ENCODE peak calls at places on chromosome 4, in four cellular contexts. Y is left kidney, O is WTC11, H is foreskin fibroblast. P is an unnamed sample.

GRCh38 chr4:85866508-85866907 is 391.6 kb downstream of the ARHGAP24 start:
- DNase-seq in Y (no peak), H (no peak), O (no peak), P (no peak)

GRCh38 chr4:8344387-8344786 is 74.8 kb downstream of the HTRA3 start:
- DNase-seq in Y (no peak), H (no peak), O (no peak), P (no peak)

GRCh38 chr4:148779771-148780170 is 337.6 kb upstream of the NR3C2 start:
- DNase-seq in Y (no peak), H (no peak), O (no peak), P (no peak)

GRCh38 chr4:183401473-183401872 is 43.0 kb upstream of the CDKN2AIP start:
- DNase-seq in H (no peak), Y (no peak), O (no peak), P (no peak)

GRCh38 chr4:1898007-1898406 is 26.8 kb downstream of the NSD2 start:
- DNase-seq in O (no peak), Y (no peak), H (no peak), P (no peak)

GRCh38 chr4:166174717-166175510 is 301.9 kb downstream of the TLL1 start:
- DNase-seq in O (no peak), H (peak), Y (no peak), P (no peak)

GRCh38 chr4:77002721-77003120 is 53.2 kb downstream of the SEPTIN11 start:
- DNase-seq in O (no peak), Y (peak), H (no peak), P (no peak)

GRCh38 chr4:6126971-6127745 is 73.2 kb downstream of the JAKMIP1 start:
- DNase-seq in Y (no peak), H (no peak), O (no peak), P (no peak)

GRCh38 chr4:58543465-58543864 is 1433.3 kb upstream of the IGFBP7 start:
- DNase-seq in Y (no peak), O (no peak), H (no peak), P (no peak)

GRCh38 chr4:30718021-30718888 is 1.9 kb upstream of the PCDH7 start:
- DNase-seq in H (peak), Y (peak), O (peak), P (no peak)

P was measured in right lobe of liver.